ENCODE peak calls at places on chromosomes 5 and 9, in four cellular contexts. One of them, this sample, is unnamed.

GRCh38 chr9:89466451-89467277 is 31.2 kb downstream of the SEMA4D start:
- DNase-seq in vagina: no peak
- DNase-seq in tibial nerve: no peak
- DNase-seq in prostate gland: no peak
- DNase-seq in this sample: no peak

GRCh38 chr9:22097712-22098111 is 88.6 kb upstream of the CDKN2B start:
- DNase-seq in prostate gland: no peak
- DNase-seq in vagina: no peak
- DNase-seq in tibial nerve: no peak
- DNase-seq in this sample: no peak

GRCh38 chr9:6827370-6827949 is 69.7 kb downstream of the KDM4C start:
- DNase-seq in tibial nerve: peak
- DNase-seq in prostate gland: no peak
- DNase-seq in vagina: no peak
- DNase-seq in this sample: no peak

GRCh38 chr9:70940605-70941004 is 180.8 kb downstream of the TRPM3 start:
- DNase-seq in prostate gland: no peak
- DNase-seq in vagina: no peak
- DNase-seq in tibial nerve: no peak
- DNase-seq in this sample: no peak

GRCh38 chr9:136982232-136983051 is at the start of gene LCNL1:
- DNase-seq in prostate gland: no peak
- DNase-seq in vagina: no peak
- DNase-seq in tibial nerve: no peak
- DNase-seq in this sample: no peak

GRCh38 chr9:94812343-94812742 is 85.8 kb downstream of the AOPEP start:
- DNase-seq in prostate gland: no peak
- DNase-seq in vagina: no peak
- DNase-seq in tibial nerve: no peak
- DNase-seq in this sample: no peak

GRCh38 chr5:80738466-80738865 is 83.7 kb upstream of the DHFR start:
- DNase-seq in prostate gland: no peak
- DNase-seq in tibial nerve: no peak
- DNase-seq in vagina: no peak
- DNase-seq in this sample: no peak

GRCh38 chr5:139814704-139815280 is 19.2 kb downstream of the PSD2 start:
- DNase-seq in tibial nerve: no peak
- DNase-seq in prostate gland: no peak
- DNase-seq in vagina: no peak
- DNase-seq in this sample: no peak

GRCh38 chr9:98168952-98169488 is 23.4 kb downstream of the CORO2A start:
- DNase-seq in tibial nerve: no peak
- DNase-seq in prostate gland: no peak
- DNase-seq in vagina: no peak
- DNase-seq in this sample: no peak

GRCh38 chr5:122129332-122129731 is at the start of gene ZNF474:
- DNase-seq in prostate gland: peak
- DNase-seq in tibial nerve: peak
- DNase-seq in vagina: no peak
- DNase-seq in this sample: peak

GRCh38 chr5:97499605-97500004 is 316.6 kb upstream of the RIOK2 start:
- DNase-seq in prostate gland: no peak
- DNase-seq in vagina: no peak
- DNase-seq in tibial nerve: no peak
- DNase-seq in this sample: peak

GRCh38 chr5:96657068-96657467 is 5.1 kb upstream of the CAST start:
- DNase-seq in prostate gland: no peak
- DNase-seq in tibial nerve: peak
- DNase-seq in vagina: no peak
- DNase-seq in this sample: peak

GRCh38 chr9:96486351-96487029 is 36.5 kb downstream of the HABP4 start:
- DNase-seq in vagina: no peak
- DNase-seq in tibial nerve: peak
- DNase-seq in prostate gland: no peak
- DNase-seq in this sample: peak

GRCh38 chr5:125463441-125464092 is 717.1 kb upstream of the ZNF608 start:
- DNase-seq in prostate gland: no peak
- DNase-seq in tibial nerve: no peak
- DNase-seq in vagina: no peak
- DNase-seq in this sample: no peak

GRCh38 chr5:88674262-88675158 is 208.5 kb downstream of the MEF2C start:
- DNase-seq in prostate gland: no peak
- DNase-seq in vagina: no peak
- DNase-seq in tibial nerve: no peak
- DNase-seq in this sample: no peak

GRCh38 chr9:6681957-6682501 is 36.5 kb upstream of the GLDC start:
- DNase-seq in tibial nerve: no peak
- DNase-seq in prostate gland: no peak
- DNase-seq in vagina: no peak
- DNase-seq in this sample: peak

GRCh38 chr9:96818535-96818934 is 35.8 kb downstream of the ZNF782 start:
- DNase-seq in tibial nerve: no peak
- DNase-seq in prostate gland: no peak
- DNase-seq in vagina: no peak
- DNase-seq in this sample: no peak

GRCh38 chr5:80408976-80409926 is 1.4 kb downstream of the ZFYVE16 start:
- DNase-seq in tibial nerve: no peak
- DNase-seq in vagina: no peak
- DNase-seq in prostate gland: no peak
- DNase-seq in this sample: no peak

GRCh38 chr5:42596817-42597216 is 159.8 kb upstream of the CCDC152 start:
- DNase-seq in prostate gland: no peak
- DNase-seq in tibial nerve: no peak
- DNase-seq in vagina: no peak
- DNase-seq in this sample: no peak

GRCh38 chr5:150142800-150143724 is 12.6 kb downstream of the PDGFRB start:
- DNase-seq in vagina: no peak
- DNase-seq in prostate gland: no peak
- DNase-seq in tibial nerve: peak
- DNase-seq in this sample: peak

GRCh38 chr5:67154518-67155206 is 41.9 kb downstream of the CD180 start:
- DNase-seq in tibial nerve: no peak
- DNase-seq in vagina: no peak
- DNase-seq in prostate gland: peak
- DNase-seq in this sample: no peak

GRCh38 chr5:68303754-68304420 is 88.3 kb downstream of the PIK3R1 start:
- DNase-seq in tibial nerve: no peak
- DNase-seq in vagina: no peak
- DNase-seq in prostate gland: no peak
- DNase-seq in this sample: no peak

GRCh38 chr9:137304383-137305059 is 2.5 kb upstream of the NRARP start:
- DNase-seq in vagina: no peak
- DNase-seq in prostate gland: peak
- DNase-seq in tibial nerve: no peak
- DNase-seq in this sample: no peak

GRCh38 chr5:28414619-28415018 is 1376.2 kb upstream of the CDH9 start:
- DNase-seq in prostate gland: no peak
- DNase-seq in vagina: no peak
- DNase-seq in tibial nerve: no peak
- DNase-seq in this sample: no peak

GRCh38 chr9:128902351-128903078 is 18.3 kb upstream of the PHYHD1 start:
- DNase-seq in vagina: no peak
- DNase-seq in prostate gland: peak
- DNase-seq in tibial nerve: no peak
- DNase-seq in this sample: no peak

GRCh38 chr9:101307524-101308213 is 77.1 kb downstream of the BAAT start:
- DNase-seq in prostate gland: no peak
- DNase-seq in vagina: no peak
- DNase-seq in tibial nerve: no peak
- DNase-seq in this sample: no peak

GRCh38 chr5:142611154-142611553 is 74.7 kb downstream of the FGF1 start:
- DNase-seq in vagina: no peak
- DNase-seq in prostate gland: peak
- DNase-seq in tibial nerve: peak
- DNase-seq in this sample: peak

GRCh38 chr9:85702881-85703280 is 38.9 kb downstream of the AGTPBP1 start:
- DNase-seq in vagina: no peak
- DNase-seq in prostate gland: no peak
- DNase-seq in tibial nerve: no peak
- DNase-seq in this sample: no peak

GRCh38 chr5:158621381-158621780 is 478.3 kb downstream of the EBF1 start:
- DNase-seq in tibial nerve: no peak
- DNase-seq in vagina: no peak
- DNase-seq in prostate gland: no peak
- DNase-seq in this sample: no peak

GRCh38 chr5:135133181-135133580 is 99.2 kb upstream of the PITX1 start:
- DNase-seq in vagina: no peak
- DNase-seq in prostate gland: no peak
- DNase-seq in tibial nerve: no peak
- DNase-seq in this sample: no peak

GRCh38 chr5:135131801-135132675 is 98.0 kb upstream of the PITX1 start:
- DNase-seq in tibial nerve: no peak
- DNase-seq in prostate gland: no peak
- DNase-seq in vagina: no peak
- DNase-seq in this sample: no peak

GRCh38 chr5:135135530-135136201 is 101.6 kb upstream of the PITX1 start:
- DNase-seq in vagina: no peak
- DNase-seq in tibial nerve: peak
- DNase-seq in prostate gland: no peak
- DNase-seq in this sample: no peak

GRCh38 chr5:135134686-135135381 is 100.8 kb upstream of the PITX1 start:
- DNase-seq in vagina: no peak
- DNase-seq in prostate gland: no peak
- DNase-seq in tibial nerve: no peak
- DNase-seq in this sample: no peak

GRCh38 chr5:135133698-135134515 is 99.9 kb upstream of the PITX1 start:
- DNase-seq in prostate gland: no peak
- DNase-seq in tibial nerve: no peak
- DNase-seq in vagina: no peak
- DNase-seq in this sample: no peak
- TF ChIP-seq POLR2A in prostate gland: no peak
- TF ChIP-seq POLR2A in tibial nerve: no peak
- TF ChIP-seq POLR2A in vagina: no peak
- TF ChIP-seq POLR2A in this sample: no peak

GRCh38 chr5:35342664-35343063 is 112.4 kb upstream of the PRLR start:
- DNase-seq in tibial nerve: no peak
- DNase-seq in vagina: no peak
- DNase-seq in prostate gland: no peak
- DNase-seq in this sample: no peak

GRCh38 chr5:35339616-35340100 is 109.4 kb upstream of the PRLR start:
- DNase-seq in vagina: no peak
- DNase-seq in prostate gland: no peak
- DNase-seq in tibial nerve: no peak
- DNase-seq in this sample: no peak

GRCh38 chr5:35341189-35341588 is 110.9 kb upstream of the PRLR start:
- DNase-seq in prostate gland: no peak
- DNase-seq in tibial nerve: no peak
- DNase-seq in vagina: no peak
- DNase-seq in this sample: no peak

DNA sequence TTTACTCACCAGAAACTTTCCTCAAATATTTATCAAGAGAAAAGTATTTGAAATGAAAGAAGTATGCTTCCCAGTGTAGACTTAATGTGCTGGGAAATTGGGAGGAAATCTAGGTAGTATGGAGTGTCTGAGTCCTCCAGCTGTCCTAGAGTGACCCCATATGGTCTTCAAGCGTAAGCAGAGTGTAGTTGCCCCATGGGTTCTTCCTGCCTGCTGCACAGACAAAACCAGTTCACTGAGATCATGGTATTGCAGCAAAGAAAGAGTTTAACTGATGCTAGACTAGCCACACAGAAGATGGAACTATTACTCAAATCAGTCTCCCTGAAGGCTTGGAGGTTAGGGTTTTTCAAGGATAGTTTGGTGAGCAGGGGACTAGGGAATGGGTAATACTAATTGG is 114.9 kb upstream of the PRLR start:
- DNase-seq in vagina: no peak
- DNase-seq in prostate gland: no peak
- DNase-seq in tibial nerve: no peak
- DNase-seq in this sample: no peak
- TF ChIP-seq CTCF in vagina: no peak
- TF ChIP-seq CTCF in prostate gland: no peak
- TF ChIP-seq CTCF in tibial nerve: no peak
- TF ChIP-seq CTCF in this sample: no peak

DNA sequence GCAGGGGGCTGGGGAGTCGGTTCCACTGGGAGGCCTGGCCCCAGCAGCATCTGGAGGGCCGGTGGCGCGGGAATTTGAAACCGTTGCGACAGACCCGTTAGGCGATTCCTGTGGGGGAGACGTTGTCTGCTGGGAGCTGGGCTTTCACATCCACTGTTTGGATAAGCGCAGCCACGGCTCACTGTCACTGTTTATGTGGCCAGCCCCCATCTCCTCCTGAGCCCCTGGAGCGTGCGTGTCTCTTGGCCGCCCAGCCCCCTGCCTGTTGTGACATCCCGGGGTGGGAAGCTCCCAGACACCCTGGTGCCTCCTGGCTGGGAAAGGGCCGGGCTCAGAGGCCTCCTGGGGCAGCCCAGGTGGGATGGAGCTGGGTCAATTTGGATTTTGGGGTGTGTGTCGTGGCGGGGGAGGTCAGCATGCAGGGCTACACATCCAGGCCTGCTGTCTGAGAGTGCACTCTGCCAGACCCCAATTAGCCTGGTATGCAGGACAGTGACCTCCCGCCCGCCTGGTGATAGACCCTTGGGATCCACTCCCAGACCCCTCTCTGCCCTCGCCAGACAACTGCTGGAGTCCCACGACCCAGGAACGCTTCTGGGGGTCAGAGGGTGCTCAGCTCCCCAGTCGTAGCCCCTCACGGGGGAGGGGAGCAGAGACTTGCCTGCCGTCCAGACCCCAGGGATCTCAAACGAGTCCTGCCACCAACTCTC is 62.0 kb upstream of the RNU6ATAC start:
- DNase-seq in vagina: no peak
- DNase-seq in tibial nerve: no peak
- DNase-seq in prostate gland: no peak
- DNase-seq in this sample: peak
- H3K4me3 ChIP-seq in vagina: no peak
- H3K4me3 ChIP-seq in tibial nerve: no peak
- H3K4me3 ChIP-seq in prostate gland: no peak
- H3K4me3 ChIP-seq in this sample: no peak

DNA sequence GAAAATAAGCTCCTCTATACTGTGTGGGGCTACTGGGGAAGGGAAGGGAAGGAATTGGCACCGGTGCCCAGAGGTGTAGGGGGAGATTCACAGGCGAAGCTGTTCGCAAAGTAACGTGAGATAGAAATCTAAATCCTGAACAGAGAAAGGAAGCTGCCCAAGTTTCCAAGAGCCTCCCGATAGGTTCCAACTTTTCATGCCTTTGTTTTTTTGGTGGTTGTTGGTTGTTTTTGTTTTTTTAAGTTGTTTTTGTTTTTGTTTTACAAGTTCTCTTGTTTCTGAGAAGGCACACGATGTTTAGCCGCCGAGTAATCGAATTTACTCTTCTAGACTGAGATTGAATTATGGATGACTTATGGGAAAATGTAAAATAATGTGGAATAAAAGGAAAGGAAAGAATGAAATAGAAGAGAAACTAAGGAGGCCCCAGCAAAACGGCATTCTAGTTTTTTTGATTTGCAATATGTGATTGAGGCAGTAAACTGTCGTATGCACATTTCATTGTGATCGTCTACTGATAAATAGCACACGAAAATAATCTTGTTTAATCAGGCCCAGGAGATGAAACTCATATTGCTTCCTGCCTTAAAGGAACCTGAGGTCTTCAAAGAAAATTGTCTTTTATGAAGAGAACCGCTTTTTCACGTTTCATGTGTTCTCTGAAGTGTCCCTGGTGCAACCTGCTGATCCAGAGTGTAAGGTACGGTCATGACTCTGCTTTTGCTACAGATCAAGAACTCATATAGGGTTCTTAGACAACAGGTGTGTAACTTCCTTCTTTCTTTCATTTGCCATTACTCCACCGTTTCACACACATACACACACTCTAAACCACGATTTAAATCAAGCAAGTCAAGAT is 1.2 kb upstream of the GNAQ start:
- DNase-seq in tibial nerve: no peak
- DNase-seq in prostate gland: no peak
- DNase-seq in vagina: no peak
- DNase-seq in this sample: peak
- TF ChIP-seq POLR2A in tibial nerve: no peak
- TF ChIP-seq POLR2A in prostate gland: no peak
- TF ChIP-seq POLR2A in vagina: no peak
- TF ChIP-seq POLR2A in this sample: no peak